ENCODE peak calls at places on chromosomes 12 and 14, in five cellular contexts. C is GM03348, X is H1, F is M059J, V is ovary. M is an unnamed sample.

GRCh38 chr14:81474685-81475324 is 58.8 kb downstream of the SEL1L start:
- DNase-seq in C (no peak), X (no peak), F (no peak), V (no peak), M (no peak)

GRCh38 chr12:126483145-126484068 is 1418.2 kb downstream of the AACS start:
- DNase-seq in C (no peak), X (no peak), F (peak; percentile 19), V (no peak), M (no peak)

GRCh38 chr12:14664434-14665023 is 31.9 kb downstream of the GUCY2C start:
- DNase-seq in C (peak; percentile 39), X (no peak), F (peak; percentile 50), V (no peak), M (peak; percentile 45)

GRCh38 chr14:90911121-90911520 is 94.9 kb upstream of the TTC7B start:
- DNase-seq in C (no peak), X (no peak), F (no peak), V (no peak), M (no peak)

GRCh38 chr12:3364226-3364625 is 126.8 kb upstream of the PRMT8 start:
- DNase-seq in C (no peak), X (no peak), F (no peak), V (no peak), M (no peak)

GRCh38 chr12:87953257-87953860 is 75.8 kb downstream of the C12orf50 start:
- DNase-seq in C (peak; percentile 58), X (no peak), F (peak; percentile 62), V (no peak), M (peak; percentile 47)

GRCh38 chr14:86462193-86462592 is 932.2 kb downstream of the FLRT2 start:
- DNase-seq in C (no peak), X (no peak), F (no peak), V (no peak), M (peak; percentile 2)

GRCh38 chr14:76500011-76500410 is 124.1 kb downstream of the ESRRB start:
- DNase-seq in C (peak; percentile 51), X (no peak), F (peak; percentile 73), V (no peak), M (no peak)

GRCh38 chr12:49489720-49490119 is 49.1 kb upstream of the KCNH3 start:
- DNase-seq in C (peak; percentile 9), X (no peak), F (peak; percentile 92), V (no peak), M (peak; percentile 92)

GRCh38 chr12:68373836-68374314 is 41.7 kb upstream of the MDM1 start:
- DNase-seq in C (no peak), X (no peak), F (no peak), V (no peak), M (no peak)

GRCh38 chr12:75722714-75723200 is 211.3 kb upstream of the KRR1 start:
- DNase-seq in C (peak; percentile 72), X (no peak), F (peak; percentile 93), V (no peak), M (peak; percentile 87)

GRCh38 chr12:60529261-60529660 is 933.4 kb downstream of the SLC16A7 start:
- DNase-seq in C (no peak), X (no peak), F (peak; percentile 8), V (no peak), M (no peak)